ENCODE peak calls at places on chromosomes 11 and 22, in four cellular contexts. One of them, this sample, is unnamed. For H3K27me3, the result is how much of the 10 kb centered on the place peaks cover.

GRCh38 chr11:129374081-129374992 is 1.3 kb upstream of the BARX2 start:
- DNase-seq in breast epithelium: no peak
- DNase-seq in suprapubic skin: no peak
- DNase-seq in GM23338: peak
- DNase-seq in this sample: peak

GRCh38 chr22:31852691-31853370 is 91.5 kb upstream of the YWHAH start:
- DNase-seq in breast epithelium: no peak
- DNase-seq in suprapubic skin: no peak
- DNase-seq in GM23338: no peak
- DNase-seq in this sample: no peak

GRCh38 chr11:19607656-19608360 is 104.8 kb upstream of the NAV2 start:
- DNase-seq in breast epithelium: no peak
- DNase-seq in suprapubic skin: no peak
- DNase-seq in GM23338: no peak
- DNase-seq in this sample: no peak

GRCh38 chr22:22404598-22405284 is 103.8 kb downstream of the ZNF280B start:
- DNase-seq in breast epithelium: no peak
- DNase-seq in suprapubic skin: no peak
- DNase-seq in GM23338: no peak
- DNase-seq in this sample: no peak

GRCh38 chr22:21972293-21972779 is 10.3 kb downstream of the TOP3B start:
- DNase-seq in breast epithelium: no peak
- DNase-seq in suprapubic skin: no peak
- DNase-seq in GM23338: peak
- DNase-seq in this sample: peak

GRCh38 chr11:110000045-110000502 is 93.1 kb upstream of the ZC3H12C start:
- DNase-seq in breast epithelium: no peak
- DNase-seq in suprapubic skin: no peak
- DNase-seq in GM23338: no peak
- DNase-seq in this sample: no peak

GRCh38 chr11:83252941-83253340 is 33.2 kb downstream of the CCDC90B start:
- DNase-seq in breast epithelium: no peak
- DNase-seq in suprapubic skin: no peak
- DNase-seq in GM23338: no peak
- DNase-seq in this sample: no peak

GRCh38 chr11:115843685-115844084 is 339.5 kb upstream of the CADM1 start:
- DNase-seq in breast epithelium: no peak
- DNase-seq in suprapubic skin: no peak
- DNase-seq in GM23338: no peak
- DNase-seq in this sample: no peak

GRCh38 chr11:131328843-131329242 is 41.6 kb upstream of the NTM start:
- DNase-seq in breast epithelium: no peak
- DNase-seq in suprapubic skin: no peak
- DNase-seq in GM23338: no peak
- DNase-seq in this sample: no peak

GRCh38 chr11:662689-663274 is 25.7 kb downstream of the DRD4 start:
- DNase-seq in breast epithelium: no peak
- DNase-seq in suprapubic skin: no peak
- DNase-seq in GM23338: peak
- DNase-seq in this sample: peak

GRCh38 chr11:116118138-116118470 is 613.9 kb upstream of the CADM1 start:
- DNase-seq in breast epithelium: no peak
- DNase-seq in suprapubic skin: no peak
- DNase-seq in GM23338: no peak
- DNase-seq in this sample: no peak

GRCh38 chr11:123475478-123475877 is 45.4 kb downstream of the GRAMD1B start:
- DNase-seq in breast epithelium: no peak
- DNase-seq in suprapubic skin: no peak
- DNase-seq in GM23338: peak
- DNase-seq in this sample: no peak

GRCh38 chr11:33377852-33378385 is 120.7 kb downstream of the HIPK3 start:
- DNase-seq in breast epithelium: no peak
- DNase-seq in suprapubic skin: no peak
- DNase-seq in GM23338: no peak
- DNase-seq in this sample: no peak

GRCh38 chr22:17120281-17120680 is 879 bp downstream of the TMEM121B start:
- DNase-seq in breast epithelium: peak
- DNase-seq in suprapubic skin: no peak
- DNase-seq in GM23338: peak
- DNase-seq in this sample: peak

GRCh38 chr11:14455648-14456430 is 43.8 kb downstream of the COPB1 start:
- DNase-seq in breast epithelium: no peak
- DNase-seq in suprapubic skin: no peak
- DNase-seq in GM23338: no peak
- DNase-seq in this sample: no peak

GRCh38 chr11:93005239-93005638 is 35.8 kb downstream of the MTNR1B start:
- DNase-seq in breast epithelium: no peak
- DNase-seq in suprapubic skin: no peak
- DNase-seq in GM23338: no peak
- DNase-seq in this sample: no peak

DNA sequence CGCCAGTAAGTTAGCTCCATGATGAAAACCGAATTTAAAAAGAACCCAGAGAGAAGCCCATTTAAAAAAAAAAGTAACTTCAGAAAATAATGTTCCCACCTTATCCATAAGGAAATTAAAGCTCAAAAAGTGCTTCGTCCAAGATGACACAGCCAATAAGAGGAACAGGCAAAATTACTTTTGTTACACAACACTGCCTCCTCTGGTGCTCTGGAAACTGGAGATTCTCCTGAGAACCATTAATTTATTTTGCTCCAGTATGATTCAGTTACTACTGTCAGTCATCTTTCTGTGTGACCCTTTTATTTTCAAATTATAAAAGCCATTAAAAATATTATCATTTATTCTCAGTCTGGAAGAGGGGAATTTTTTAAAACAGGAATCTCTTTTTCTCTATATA is 2.0 kb downstream of the IFT27 start:
- DNase-seq in breast epithelium: no peak
- DNase-seq in suprapubic skin: no peak
- DNase-seq in GM23338: peak
- DNase-seq in this sample: no peak
- TF ChIP-seq CTCF in breast epithelium: no peak
- TF ChIP-seq CTCF in suprapubic skin: no peak
- TF ChIP-seq CTCF in GM23338: peak
- TF ChIP-seq CTCF in this sample: peak

DNA sequence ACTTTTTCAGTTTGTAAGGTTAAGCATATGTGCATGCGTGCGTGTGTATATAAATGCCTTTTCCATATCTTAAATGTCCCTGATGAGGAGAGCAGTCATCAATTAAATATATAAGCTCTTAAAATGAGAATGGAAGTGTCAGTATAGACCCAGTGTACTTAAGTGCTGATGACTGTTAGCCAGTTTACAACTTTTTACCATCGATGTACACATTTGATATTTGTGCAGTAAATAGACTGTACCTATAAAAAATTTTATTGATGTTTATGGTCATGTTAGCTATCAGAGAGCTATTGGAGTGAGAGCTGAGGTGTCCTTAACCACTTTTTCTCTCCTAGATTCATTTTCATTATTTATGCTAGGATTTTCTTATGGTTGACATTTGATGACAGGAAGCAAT is 45.4 kb downstream of the TRAF6 start:
- DNase-seq in breast epithelium: no peak
- DNase-seq in suprapubic skin: no peak
- DNase-seq in GM23338: no peak
- DNase-seq in this sample: no peak
- TF ChIP-seq POLR2AphosphoS5 in breast epithelium: no peak
- TF ChIP-seq POLR2AphosphoS5 in suprapubic skin: no peak
- TF ChIP-seq POLR2AphosphoS5 in GM23338: no peak
- TF ChIP-seq POLR2AphosphoS5 in this sample: no peak

GRCh38 chr22:42385691-42386090 is 46.5 kb downstream of the NFAM1 start:
- DNase-seq in breast epithelium: no peak
- DNase-seq in suprapubic skin: no peak
- DNase-seq in GM23338: no peak
- DNase-seq in this sample: no peak
- H3K27me3 ChIP-seq in breast epithelium: under half
- H3K27me3 ChIP-seq in suprapubic skin: under half
- H3K27me3 ChIP-seq in GM23338: under half
- H3K27me3 ChIP-seq in this sample: under half

DNA sequence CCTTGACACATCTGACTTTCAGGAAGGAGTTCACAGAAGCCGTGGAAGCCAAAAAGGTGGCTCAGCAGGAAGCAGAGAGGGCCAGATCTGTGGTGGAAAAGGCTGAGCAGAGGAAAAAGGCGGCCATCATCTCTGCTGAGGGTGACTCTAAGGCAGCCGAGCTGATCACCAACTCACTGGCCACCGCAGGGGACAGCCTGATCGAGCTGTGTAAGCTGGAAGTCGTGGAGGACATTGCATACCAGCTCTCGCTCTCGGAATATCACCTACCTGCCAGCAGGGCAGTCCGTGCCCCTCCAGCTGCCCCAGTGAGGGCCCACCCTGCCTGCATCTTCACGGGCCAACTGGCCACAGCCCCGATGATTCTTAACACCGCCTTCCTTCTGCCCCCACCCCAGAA is 53.7 kb downstream of the HSD17B12 start:
- DNase-seq in breast epithelium: no peak
- DNase-seq in suprapubic skin: no peak
- DNase-seq in GM23338: no peak
- DNase-seq in this sample: no peak
- TF ChIP-seq CTCF in breast epithelium: no peak
- TF ChIP-seq CTCF in suprapubic skin: no peak
- TF ChIP-seq CTCF in GM23338: no peak
- TF ChIP-seq CTCF in this sample: no peak

GRCh38 chr11:65501530-65502273 is 2.9 kb downstream of the MALAT1 start:
- DNase-seq in breast epithelium: peak
- DNase-seq in suprapubic skin: no peak
- DNase-seq in GM23338: no peak
- DNase-seq in this sample: no peak
- TF ChIP-seq POLR2AphosphoS5 in breast epithelium: peak
- TF ChIP-seq POLR2AphosphoS5 in suprapubic skin: no peak
- TF ChIP-seq POLR2AphosphoS5 in GM23338: no peak
- TF ChIP-seq POLR2AphosphoS5 in this sample: peak

GRCh38 chr11:69888671-69889076 is 69.5 kb upstream of the FGF3 start:
- DNase-seq in breast epithelium: peak
- DNase-seq in suprapubic skin: no peak
- DNase-seq in GM23338: peak
- DNase-seq in this sample: peak

GRCh38 chr11:69889400-69890372 is 70.5 kb upstream of the FGF3 start:
- DNase-seq in breast epithelium: no peak
- DNase-seq in suprapubic skin: no peak
- DNase-seq in GM23338: peak
- DNase-seq in this sample: no peak

GRCh38 chr11:69892237-69892985 is 73.2 kb upstream of the FGF3 start:
- DNase-seq in breast epithelium: no peak
- DNase-seq in suprapubic skin: no peak
- DNase-seq in GM23338: peak
- DNase-seq in this sample: no peak

GRCh38 chr11:69891421-69892236 is 72.4 kb upstream of the FGF3 start:
- DNase-seq in breast epithelium: peak
- DNase-seq in suprapubic skin: no peak
- DNase-seq in GM23338: no peak
- DNase-seq in this sample: peak

DNA sequence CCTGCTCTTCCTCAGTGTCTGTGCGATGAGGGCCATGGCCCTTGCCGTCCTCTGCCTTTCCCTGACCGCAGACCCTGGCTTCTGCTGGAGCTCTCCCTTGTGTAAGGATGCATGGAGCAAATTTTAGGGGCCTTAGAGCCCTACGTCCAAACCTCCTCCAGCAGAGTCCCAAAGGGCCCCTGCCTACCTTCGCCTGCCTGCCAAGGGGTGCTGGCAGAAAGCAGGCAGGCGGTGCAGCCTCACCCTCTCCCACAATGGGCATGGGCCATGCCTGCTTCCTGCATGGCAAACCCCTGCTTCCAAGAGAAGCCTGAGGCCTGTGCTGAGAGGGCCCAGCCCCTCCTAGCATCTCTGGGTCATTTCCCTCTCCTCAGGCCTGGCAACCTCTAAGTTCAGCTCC is 71.3 kb upstream of the FGF3 start:
- DNase-seq in breast epithelium: no peak
- DNase-seq in suprapubic skin: no peak
- DNase-seq in GM23338: no peak
- DNase-seq in this sample: no peak
- H3K27me3 ChIP-seq in breast epithelium: under half
- H3K27me3 ChIP-seq in suprapubic skin: half or more
- H3K27me3 ChIP-seq in GM23338: under half
- H3K27me3 ChIP-seq in this sample: under half